ENCODE peak calls at places on chromosomes 16 and 17, in eight cellular contexts. B is kidney, G is left ventricle myocardium inferior, U is transverse colon, V is IMR-90, Q is GM23248, Z is ascending aorta, O is ovary. N is an unnamed sample.

GRCh38 chr16:6165330-6165984 is 1067.9 kb upstream of the EEF2KMT start:
- DNase-seq in B (no peak), G (no peak), U (no peak), V (no peak), Q (no peak), Z (no peak), O (no peak), N (no peak)

GRCh38 chr17:59829217-59830006 is 63.3 kb downstream of the TUBD1 start:
- DNase-seq in B (no peak), G (no peak), U (no peak), V (peak; percentile 98), Q (peak; percentile 99), Z (no peak), O (no peak), N (no peak)

GRCh38 chr16:55499951-55500350 is 8.9 kb upstream of the LPCAT2 start:
- DNase-seq in B (no peak), G (no peak), U (no peak), V (peak; percentile 99), Q (peak; percentile 99), Z (no peak), O (no peak), N (peak; percentile 97)

GRCh38 chr16:73033271-73033998 is 14.5 kb downstream of the ZFHX3 start:
- DNase-seq in B (no peak), G (no peak), U (no peak), V (no peak), Q (no peak), Z (no peak), O (no peak), N (peak; percentile 71)

GRCh38 chr17:57715981-57716380 is 29.1 kb downstream of the CCDC182 start:
- DNase-seq in B (no peak), G (no peak), U (no peak), V (no peak), Q (no peak), Z (no peak), O (no peak), N (no peak)

GRCh38 chr16:73183678-73184092 is 135.8 kb upstream of the ZFHX3 start:
- DNase-seq in B (no peak), G (no peak), U (no peak), V (no peak), Q (peak; percentile 60), Z (no peak), O (peak; percentile 34), N (no peak)

GRCh38 chr16:963913-964695 is 6.7 kb downstream of the LMF1 start:
- DNase-seq in B (peak; percentile 16), G (no peak), U (peak; percentile 33), V (no peak), Q (no peak), Z (no peak), O (no peak), N (no peak)

GRCh38 chr16:12362482-12363458 is 386.2 kb downstream of the SNX29 start:
- DNase-seq in B (no peak), G (peak; percentile 48), U (no peak), V (peak; percentile 17), Q (peak; percentile 64), Z (no peak), O (no peak), N (peak; percentile 12)

GRCh38 chr16:88022076-88023042 is 71.1 kb downstream of the BANP start:
- DNase-seq in B (no peak), G (no peak), U (no peak), V (no peak), Q (no peak), Z (no peak), O (peak; percentile 16), N (no peak)

GRCh38 chr17:51833620-51834019 is 324.9 kb downstream of the CA10 start:
- DNase-seq in B (no peak), G (no peak), U (no peak), V (no peak), Q (no peak), Z (no peak), O (no peak), N (no peak)

GRCh38 chr16:46782320-46782719 is 34.2 kb upstream of the MYLK3 start:
- DNase-seq in B (no peak), G (no peak), U (no peak), V (no peak), Q (no peak), Z (no peak), O (no peak), N (no peak)

GRCh38 chr16:76346210-76346609 is 69.0 kb downstream of the CNTNAP4 start:
- DNase-seq in B (no peak), G (no peak), U (no peak), V (no peak), Q (no peak), Z (no peak), O (no peak), N (no peak)

GRCh38 chr16:13913374-13914292 is 6.3 kb upstream of the ERCC4 start:
- DNase-seq in B (no peak), G (no peak), U (no peak), V (no peak), Q (no peak), Z (no peak), O (no peak), N (no peak)

GRCh38 chr16:86638642-86639041 is 60.3 kb downstream of the FOXL1 start:
- DNase-seq in B (no peak), G (no peak), U (no peak), V (no peak), Q (no peak), Z (no peak), O (no peak), N (no peak)

GRCh38 chr17:61149862-61150362 is 249.7 kb upstream of the TBX2 start:
- DNase-seq in B (no peak), G (no peak), U (no peak), V (no peak), Q (no peak), Z (no peak), O (no peak), N (no peak)

GRCh38 chr17:996554-997344 is at the start of gene TIMM22:
- DNase-seq in B (peak; percentile 96), G (peak; percentile 92), U (peak; percentile 94), V (peak; percentile 97), Q (peak; percentile 99), Z (peak; percentile 73), O (peak; percentile 93), N (peak; percentile 98)

GRCh38 chr16:31093132-31093703 is 1.4 kb downstream of the VKORC1 start:
- DNase-seq in B (no peak), G (no peak), U (peak; percentile 33), V (peak; percentile 38), Q (peak; percentile 71), Z (no peak), O (no peak), N (peak; percentile 47)

GRCh38 chr17:64706224-64707076 is 44.3 kb upstream of the SMURF2 start:
- DNase-seq in B (no peak), G (no peak), U (peak; percentile 30), V (no peak), Q (peak; percentile 56), Z (no peak), O (no peak), N (no peak)

GRCh38 chr17:64707077-64707591 is 45.0 kb upstream of the SMURF2 start:
- DNase-seq in B (peak; percentile 93), G (peak; percentile 88), U (peak; percentile 89), V (peak; percentile 100), Q (peak; percentile 99), Z (peak; percentile 76), O (peak; percentile 68), N (peak; percentile 21)

DNA sequence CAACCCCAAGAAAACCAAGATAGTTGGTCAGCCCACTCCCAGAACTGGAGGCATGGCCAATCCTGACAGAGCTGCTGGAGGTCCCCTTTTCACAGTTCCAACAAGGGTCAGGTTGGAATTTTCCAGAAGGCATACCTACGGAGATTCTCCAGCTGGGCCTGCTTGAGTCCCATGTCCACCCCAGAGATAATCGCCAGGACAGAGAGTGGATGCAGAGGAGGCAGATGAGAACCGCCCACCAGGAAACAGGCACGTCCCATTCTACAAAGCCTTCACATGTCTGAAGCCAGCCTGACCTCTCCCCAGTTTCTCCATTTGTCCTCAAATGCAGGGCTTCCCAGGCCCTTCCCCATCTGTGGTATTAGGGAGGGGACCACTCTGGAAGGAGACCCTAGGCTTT is 47.4 kb upstream of the SMURF2 start:
- DNase-seq in B (no peak), G (no peak), U (no peak), V (no peak), Q (no peak), Z (no peak), O (no peak), N (no peak)
- H3K4me3 ChIP-seq in B (no peak overlapping the region), G (no peak overlapping the region), U (no peak overlapping the region), V (no peak overlapping the region), Q (no peak overlapping the region), Z (no peak overlapping the region), O (no peak overlapping the region), N (no peak overlapping the region)

GRCh38 chr17:40069751-40070643 is 7.2 kb downstream of the THRA start:
- DNase-seq in B (peak; percentile 82), G (no peak), U (peak; percentile 75), V (peak; percentile 46), Q (peak; percentile 74), Z (no peak), O (peak; percentile 71), N (no peak)

GRCh38 chr17:40067710-40068109 is 4.9 kb downstream of the THRA start:
- DNase-seq in B (no peak), G (no peak), U (no peak), V (no peak), Q (no peak), Z (no peak), O (no peak), N (no peak)

GRCh38 chr17:40068129-40068581 is 5.4 kb downstream of the THRA start:
- DNase-seq in B (no peak), G (no peak), U (no peak), V (no peak), Q (peak; percentile 55), Z (no peak), O (peak; percentile 56), N (no peak)

GRCh38 chr17:40068917-40069750 is 6.4 kb downstream of the THRA start:
- DNase-seq in B (peak; percentile 97), G (peak; percentile 94), U (peak; percentile 87), V (peak; percentile 84), Q (peak; percentile 94), Z (peak; percentile 76), O (peak; percentile 95), N (peak; percentile 91)

DNA sequence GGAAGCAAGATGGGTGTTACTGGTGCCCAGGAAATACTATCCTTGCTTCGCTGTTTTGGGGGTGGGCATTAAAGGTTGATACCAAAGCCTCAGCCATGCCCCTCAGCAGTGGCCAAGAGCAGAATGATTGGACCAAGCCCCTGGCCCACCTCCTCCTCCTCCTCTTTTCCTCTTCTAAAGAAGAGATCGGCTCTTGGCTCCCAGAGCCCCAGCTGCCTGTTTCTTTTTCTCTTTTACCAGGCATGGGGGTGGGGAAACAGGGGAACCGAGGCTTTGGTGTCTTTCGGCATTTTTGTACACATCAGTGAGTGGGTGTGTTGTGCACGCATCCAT is 5.8 kb downstream of the THRA start:
- DNase-seq in B (no peak), G (no peak), U (no peak), V (no peak), Q (no peak), Z (no peak), O (no peak), N (no peak)
- H3K4me1 ChIP-seq in B (peaks cover 81% of the 10 kb centered on the region), G (peaks cover 99% of the 10 kb centered on the region), U (peaks cover 83% of the 10 kb centered on the region), V (peaks cover 61% of the 10 kb centered on the region), Q (peaks cover 62% of the 10 kb centered on the region), Z (peaks cover 47% of the 10 kb centered on the region), O (peaks cover 52% of the 10 kb centered on the region), N (peaks cover 85% of the 10 kb centered on the region)

GRCh38 chr16:66701061-66701460 is 4.5 kb upstream of the CMTM4 start:
- DNase-seq in B (no peak), G (no peak), U (no peak), V (no peak), Q (no peak), Z (no peak), O (no peak), N (no peak)
- H3K27ac ChIP-seq in B (no peak overlapping the region), G (no peak overlapping the region), U (no peak overlapping the region), V (no peak overlapping the region), Q (no peak overlapping the region), Z (no peak overlapping the region), O (no peak overlapping the region), N (no peak overlapping the region)

GRCh38 chr16:85472514-85472913 is 140.6 kb upstream of the GSE1 start:
- DNase-seq in B (no peak), G (no peak), U (no peak), V (no peak), Q (no peak), Z (no peak), O (no peak), N (no peak)
- H3K4me3 ChIP-seq in B (no peak overlapping the region), G (no peak overlapping the region), U (no peak overlapping the region), V (no peak overlapping the region), Q (no peak overlapping the region), Z (no peak overlapping the region), O (no peak overlapping the region), N (no peak overlapping the region)

N was measured in cardiac muscle cell.